ENCODE peak calls at places on chromosome 5, in eight cellular contexts. L, C, V, F, O, A, E and J are unnamed samples.

GRCh38 chr5:16437974-16438373 is 27.6 kb downstream of the ZNF622 start:
- DNase-seq in L (no peak), C (peak; percentile 27), V (peak; percentile 29), F (no peak), O (no peak), A (no peak), E (no peak), J (no peak)

GRCh38 chr5:179780343-179780742 is 13.4 kb upstream of the LTC4S start:
- DNase-seq in L (no peak), C (no peak), V (peak; percentile 65), F (no peak), O (no peak), A (no peak), E (no peak), J (no peak)

GRCh38 chr5:171757853-171758535 is 27.6 kb upstream of the SMIM23 start:
- DNase-seq in L (no peak), C (peak; percentile 95), V (peak; percentile 85), F (peak; percentile 93), O (no peak), A (no peak), E (no peak), J (no peak)

GRCh38 chr5:45684118-45684517 is 12.1 kb downstream of the HCN1 start:
- DNase-seq in L (no peak), C (no peak), V (no peak), F (no peak), O (no peak), A (no peak), E (no peak), J (no peak)

GRCh38 chr5:36060516-36060885 is 6.2 kb downstream of the UGT3A2 start:
- DNase-seq in L (no peak), C (peak; percentile 6), V (peak; percentile 33), F (peak; percentile 62), O (no peak), A (no peak), E (no peak), J (no peak)

GRCh38 chr5:80516826-80517225 is 28.9 kb downstream of the FAM151B start:
- DNase-seq in L (no peak), C (peak; percentile 81), V (peak; percentile 80), F (no peak), O (no peak), A (no peak), E (no peak), J (no peak)

GRCh38 chr5:141564216-141564692 is 54.5 kb downstream of the DIAPH1 start:
- DNase-seq in L (peak; percentile 49), C (peak; percentile 94), V (peak; percentile 96), F (peak; percentile 93), O (peak; percentile 64), A (no peak), E (no peak), J (peak; percentile 87)

GRCh38 chr5:121988443-121988842 is 26.7 kb downstream of the SRFBP1 start:
- DNase-seq in L (no peak), C (no peak), V (peak; percentile 25), F (no peak), O (no peak), A (no peak), E (no peak), J (no peak)

GRCh38 chr5:160064441-160064840 is 54.8 kb downstream of the PWWP2A start:
- DNase-seq in L (peak; percentile 88), C (no peak), V (peak; percentile 39), F (no peak), O (no peak), A (peak; percentile 88), E (no peak), J (no peak)

GRCh38 chr5:36521838-36522745 is 84.3 kb upstream of the SLC1A3 start:
- DNase-seq in L (no peak), C (no peak), V (no peak), F (no peak), O (no peak), A (no peak), E (no peak), J (no peak)